ENCODE peak calls at places on chromosome 20, in nine cellular contexts. I is coronary artery, D is nephron progenitor cell, H is PC-9, U is H9, S is prostate gland, R is LNCaP clone FGC, O is Caco-2, Z is GM12864. G is an unnamed sample.

GRCh38 chr20:64091762-64092161 is 7.6 kb upstream of the LKAAEAR1 start:
- DNase-seq in R (no peak), H (no peak), S (no peak), Z (no peak), U (peak), D (peak), I (no peak), O (peak), G (no peak)

GRCh38 chr20:3654326-3655031 is 8.7 kb downstream of the GFRA4 start:
- DNase-seq in O (no peak), R (no peak), I (no peak), D (no peak), H (no peak), S (no peak), Z (no peak), U (no peak), G (no peak)

GRCh38 chr20:38723069-38723981 is 961 bp upstream of the SLC32A1 start:
- DNase-seq in H (no peak), S (no peak), I (no peak), U (peak), Z (no peak), O (no peak), R (no peak), D (peak), G (peak)

GRCh38 chr20:51470907-51471411 is 71.6 kb downstream of the NFATC2 start:
- DNase-seq in I (no peak), D (no peak), R (no peak), S (no peak), O (no peak), H (no peak), Z (no peak), U (no peak), G (no peak)

GRCh38 chr20:37804584-37805566 is 98.1 kb upstream of the VSTM2L start:
- DNase-seq in D (no peak), H (no peak), I (no peak), R (no peak), S (no peak), U (no peak), Z (peak), O (no peak), G (peak)

GRCh38 chr20:33554914-33555420 is 65.1 kb downstream of the CBFA2T2 start:
- DNase-seq in H (peak), D (no peak), Z (peak), R (peak), S (peak), O (peak), U (no peak), I (no peak), G (peak)

GRCh38 chr20:48812600-48813445 is 15.0 kb downstream of the PREX1 start:
- DNase-seq in R (no peak), H (no peak), I (no peak), U (no peak), Z (no peak), S (no peak), D (no peak), O (no peak), G (no peak)

GRCh38 chr20:62211769-62212288 is 8.2 kb downstream of the HRH3 start:
- DNase-seq in D (no peak), O (no peak), H (no peak), U (no peak), I (no peak), S (no peak), R (no peak), Z (no peak), G (no peak)

GRCh38 chr20:6744171-6744570 is 23.3 kb upstream of the BMP2 start:
- DNase-seq in H (no peak), D (no peak), Z (no peak), S (no peak), I (no peak), U (no peak), O (no peak), R (no peak), G (no peak)

GRCh38 chr20:3068986-3069900 is 2.2 kb upstream of the OXT start:
- DNase-seq in U (peak), O (peak), I (no peak), D (no peak), S (no peak), H (peak), R (no peak), Z (no peak), G (peak)

GRCh38 chr20:3323398-3323797 is 84.1 kb downstream of the DNAAF9 start:
- DNase-seq in R (no peak), U (no peak), I (no peak), D (no peak), S (no peak), H (peak), O (no peak), Z (no peak), G (no peak)

GRCh38 chr20:17967595-17968365 is 814 bp downstream of the SNX5 start:
- DNase-seq in R (peak), Z (no peak), U (no peak), S (peak), H (peak), O (no peak), I (peak), D (no peak), G (no peak)

GRCh38 chr20:61936701-61937131 is 129.0 kb downstream of the TAF4 start:
- DNase-seq in R (no peak), H (no peak), I (no peak), D (no peak), S (no peak), O (no peak), U (no peak), Z (no peak), G (no peak)

GRCh38 chr20:56626367-56627121 is 2.6 kb upstream of the TFAP2C start:
- DNase-seq in R (no peak), U (peak), I (no peak), Z (no peak), D (peak), H (peak), O (no peak), S (no peak), G (no peak)

GRCh38 chr20:44089987-44090674 is 96.9 kb downstream of the JPH2 start:
- DNase-seq in Z (peak), D (no peak), R (peak), O (peak), I (no peak), U (no peak), S (no peak), H (no peak), G (no peak)

GRCh38 chr20:45378191-45378590 is at the start of gene TP53TG5:
- DNase-seq in D (no peak), Z (no peak), I (no peak), H (no peak), S (no peak), O (no peak), U (no peak), R (no peak), G (no peak)

GRCh38 chr20:36607586-36608387 is 2.2 kb downstream of the RAB5IF start:
- DNase-seq in D (no peak), R (no peak), O (peak), S (no peak), U (no peak), Z (no peak), H (peak), I (no peak), G (no peak)

GRCh38 chr20:21557246-21557982 is 43.5 kb upstream of the NKX2-2 start:
- DNase-seq in D (no peak), U (no peak), Z (no peak), R (no peak), S (no peak), H (no peak), I (no peak), O (no peak), G (no peak)

GRCh38 chr20:25584905-25585704 is at the start of gene NINL:
- DNase-seq in O (peak), H (peak), I (no peak), S (peak), U (peak), Z (no peak), R (no peak), D (peak), G (peak)

GRCh38 chr20:19932170-19932667 is 84.9 kb upstream of the NAA20 start:
- DNase-seq in D (no peak), R (no peak), S (no peak), H (no peak), I (no peak), U (no peak), Z (no peak), O (no peak), G (no peak)

GRCh38 chr20:61683721-61684120 is 382.0 kb downstream of the TAF4 start:
- DNase-seq in Z (no peak), S (peak), D (no peak), H (no peak), R (no peak), O (no peak), I (no peak), U (no peak), G (no peak)

GRCh38 chr20:63102720-63103375 is 96.1 kb upstream of the BHLHE23 start:
- DNase-seq in U (no peak), D (peak), R (no peak), S (no peak), H (no peak), O (no peak), I (no peak), Z (no peak), G (peak)

GRCh38 chr20:51703446-51704287 is 64.5 kb downstream of the ATP9A start:
- DNase-seq in I (no peak), Z (no peak), R (no peak), O (peak), H (no peak), S (no peak), D (no peak), U (no peak), G (no peak)

GRCh38 chr20:21229163-21229562 is 74.0 kb upstream of the XRN2 start:
- DNase-seq in S (no peak), H (no peak), U (no peak), I (no peak), R (no peak), Z (no peak), D (no peak), O (no peak), G (no peak)

GRCh38 chr20:46230811-46231282 is 77.5 kb downstream of the CDH22 start:
- DNase-seq in H (no peak), O (peak), D (peak), S (no peak), I (no peak), U (peak), R (peak), Z (no peak), G (no peak)

GRCh38 chr20:51697119-51697826 is 70.9 kb downstream of the ATP9A start:
- DNase-seq in Z (no peak), U (no peak), R (no peak), D (no peak), I (no peak), O (no peak), H (no peak), S (no peak), G (no peak)

GRCh38 chr20:57650756-57651483 is 30.7 kb upstream of the ZBP1 start:
- DNase-seq in I (no peak), Z (no peak), D (no peak), H (no peak), R (no peak), O (no peak), S (no peak), U (peak), G (peak)

GRCh38 chr20:18436847-18437246 is 30.0 kb downstream of the DZANK1 start:
- DNase-seq in I (no peak), O (no peak), H (no peak), S (no peak), U (no peak), R (no peak), Z (no peak), D (no peak), G (no peak)

GRCh38 chr20:53420061-53420460 is 173.6 kb downstream of the ZNF217 start:
- DNase-seq in I (no peak), O (no peak), R (no peak), U (no peak), H (no peak), Z (no peak), S (no peak), D (no peak), G (no peak)

GRCh38 chr20:6583134-6583738 is 184.2 kb upstream of the BMP2 start:
- DNase-seq in D (peak), H (no peak), R (no peak), O (peak), U (peak), S (peak), Z (no peak), I (no peak), G (peak)

GRCh38 chr20:63272105-63273078 is at the start of gene ARFGAP1:
- DNase-seq in D (peak), O (peak), I (peak), H (peak), Z (peak), U (peak), S (peak), R (peak), G (peak)

GRCh38 chr20:53855733-53856132 is 214.7 kb downstream of the BCAS1 start:
- DNase-seq in O (no peak), Z (no peak), D (no peak), S (no peak), H (no peak), I (no peak), U (no peak), R (no peak), G (no peak)

DNA sequence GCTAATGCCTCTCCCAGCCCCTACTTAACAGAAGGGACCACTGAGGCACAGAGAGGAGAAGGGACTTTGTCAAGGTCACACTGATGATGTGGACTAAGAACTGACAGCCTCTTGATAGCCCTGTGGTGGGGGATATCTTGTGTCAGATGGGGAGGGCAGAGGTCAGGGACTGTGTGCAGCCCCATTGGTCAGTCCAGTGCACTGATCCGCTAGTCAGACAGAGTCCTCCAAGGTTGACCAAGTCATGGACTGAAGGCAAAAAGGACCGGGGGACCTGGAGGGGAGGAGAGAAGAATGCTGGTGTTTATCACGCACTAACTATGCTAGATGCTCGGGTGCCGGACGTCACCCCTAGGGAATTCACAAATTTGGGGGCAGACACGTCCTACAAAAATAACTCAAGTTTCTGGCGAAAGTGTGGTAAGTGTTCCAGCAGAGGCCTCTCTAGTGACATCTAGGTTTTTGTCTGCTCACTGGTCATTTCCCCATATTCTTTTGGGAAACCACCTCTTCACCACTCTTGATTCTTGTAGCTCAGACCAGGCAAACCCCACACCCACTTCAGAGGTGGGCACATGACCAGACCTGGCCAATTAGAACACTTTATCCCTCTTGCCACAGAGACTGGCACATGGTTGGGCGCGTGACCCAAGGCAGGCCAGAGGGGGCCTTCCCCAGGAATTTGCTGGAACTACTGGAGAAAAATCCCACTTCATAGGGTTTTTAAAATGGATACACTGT is 21.0 kb downstream of the TCF15 start:
- DNase-seq in H (no peak), R (no peak), S (no peak), I (no peak), O (no peak), Z (peak), D (no peak), U (no peak), G (peak)
- TF ChIP-seq CTCF in H (no peak), R (no peak), S (no peak), I (no peak), O (no peak), Z (peak), D (no peak), U (no peak), G (peak)

GRCh38 chr20:32526561-32526960 is 58.6 kb downstream of the NOL4L start:
- DNase-seq in D (no peak), H (no peak), R (no peak), I (no peak), S (no peak), O (no peak), U (no peak), Z (no peak), G (no peak)
- TF ChIP-seq CTCF in D (no peak), H (no peak), R (no peak), I (no peak), S (no peak), O (no peak), U (no peak), Z (no peak), G (no peak)

GRCh38 chr20:13221673-13222318 is 722 bp downstream of the ISM1 start:
- DNase-seq in R (peak), I (no peak), H (peak), O (peak), D (peak), U (peak), S (peak), Z (no peak), G (peak)
- TF ChIP-seq CTCF in R (peak), I (no peak), H (no peak), O (no peak), D (no peak), U (peak), S (no peak), Z (no peak), G (no peak)

DNA sequence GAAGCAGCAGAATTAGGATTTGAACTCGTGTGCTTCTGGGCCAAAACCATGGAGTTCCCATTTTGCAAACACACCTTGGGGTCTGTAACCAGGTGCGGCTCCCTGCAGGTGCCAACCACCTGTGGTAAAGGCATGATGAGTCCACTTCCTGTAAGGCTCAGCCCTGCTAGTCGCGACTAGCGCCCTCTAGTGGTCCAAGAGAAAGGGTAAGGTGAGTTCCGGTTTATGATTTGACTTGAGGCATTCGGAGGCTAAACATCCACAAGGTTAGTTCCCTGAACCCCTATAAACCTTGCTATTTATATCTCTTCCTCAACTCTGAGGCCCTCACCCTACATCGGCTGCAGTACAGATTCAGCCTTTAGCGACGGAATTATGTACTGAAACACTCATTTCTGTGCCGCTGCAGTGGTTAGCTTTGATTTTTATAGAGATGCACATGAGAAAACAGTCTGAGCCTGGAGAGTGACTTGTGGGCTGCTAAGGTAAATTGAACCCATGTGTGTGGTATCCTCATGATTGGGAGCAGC is 173.4 kb downstream of the PLCB1 start:
- DNase-seq in Z (peak), I (no peak), S (peak), R (peak), H (no peak), O (peak), U (peak), D (peak), G (peak)
- TF ChIP-seq CTCF in Z (peak), I (peak), S (peak), R (peak), H (peak), O (peak), U (peak), D (peak), G (peak)